ENCODE peak calls at places on chromosomes 5 and 9, in four cellular contexts. Y is GM12891, V is K562, K is GM12878. F is an unnamed sample.
A peak's percentile ranks its signal among the peaks of the same experiment; 100 is the strongest.

GRCh38 chr9:134570726-134571325 is 70.8 kb upstream of the COL5A1 start:
- DNase-seq in Y (no peak), V (no peak), K (no peak), F (no peak)

GRCh38 chr5:118596255-118596654 is 392.1 kb downstream of the DTWD2 start:
- DNase-seq in V (no peak), Y (no peak), K (no peak), F (no peak)

GRCh38 chr5:56006600-56006999 is 11.8 kb upstream of the IL6ST start:
- DNase-seq in K (no peak), V (no peak), Y (no peak), F (no peak)

GRCh38 chr5:135486679-135487395 is 34.7 kb upstream of the TIFAB start:
- DNase-seq in V (no peak), Y (no peak), K (no peak), F (no peak)

GRCh38 chr5:157269763-157270272 is 3.9 kb downstream of the CYFIP2 start:
- DNase-seq in Y (no peak), V (no peak), K (no peak), F (no peak)

GRCh38 chr9:8572209-8572608 is 772.6 kb upstream of the DMAC1 start:
- DNase-seq in K (no peak), V (no peak), Y (no peak), F (no peak)

GRCh38 chr9:35385042-35385441 is 104.9 kb upstream of the RUSC2 start:
- DNase-seq in V (no peak), K (no peak), Y (no peak), F (no peak)

GRCh38 chr9:98691890-98692289 is 16.8 kb downstream of the GABBR2 start:
- DNase-seq in Y (no peak), V (no peak), K (no peak), F (no peak)

GRCh38 chr5:140857177-140857986 is 1.7 kb downstream of the PCDHA10 start:
- DNase-seq in Y (no peak), V (no peak), K (no peak), F (no peak)

GRCh38 chr5:170120576-170120975 is 14.9 kb downstream of the FOXI1 start:
- DNase-seq in Y (no peak), K (no peak), V (peak; percentile 4), F (no peak)

GRCh38 chr9:101693937-101694336 is 44.5 kb downstream of the GRIN3A start:
- DNase-seq in K (no peak), V (no peak), Y (no peak), F (no peak)

GRCh38 chr5:178234753-178235599 is 2.4 kb upstream of the PHYKPL start:
- DNase-seq in Y (no peak), K (no peak), V (peak; percentile 82), F (no peak)

GRCh38 chr5:56106837-56107236 is 112.1 kb upstream of the IL6ST start:
- DNase-seq in K (no peak), V (no peak), Y (no peak), F (no peak)

GRCh38 chr5:129460951-129461815 is 1.1 kb downstream of the ADAMTS19 start:
- DNase-seq in V (peak; percentile 4), K (no peak), Y (peak; percentile 25), F (peak; percentile 1)

GRCh38 chr9:116791314-116791713 is 104.2 kb downstream of the TRIM32 start:
- DNase-seq in Y (no peak), V (no peak), K (no peak), F (no peak)

GRCh38 chr5:6492934-6493333 is 44.3 kb downstream of the UBE2QL1 start:
- DNase-seq in V (no peak), K (no peak), Y (no peak), F (no peak)

GRCh38 chr9:5629312-5630037 is 568 bp downstream of the RIC1 start:
- DNase-seq in V (peak; percentile 26), K (no peak), Y (no peak), F (no peak)

GRCh38 chr9:136854113-136854841 is 2.1 kb downstream of the MAMDC4 start:
- DNase-seq in K (no peak), Y (no peak), V (no peak), F (no peak)

GRCh38 chr5:65809817-65810531 is 88.0 kb downstream of the NLN start:
- DNase-seq in V (peak; percentile 42), Y (no peak), K (no peak), F (no peak)

GRCh38 chr5:170218730-170219129 is 14.1 kb upstream of the C5orf58 start:
- DNase-seq in V (no peak), K (no peak), Y (no peak), F (no peak)

GRCh38 chr5:62954578-62954977 is 376.0 kb downstream of the LRRC70 start:
- DNase-seq in K (no peak), Y (no peak), V (no peak), F (no peak)

GRCh38 chr5:142012186-142012785 is 541 bp downstream of the GNPDA1 start:
- DNase-seq in K (no peak), V (peak; percentile 79), Y (no peak), F (peak; percentile 57)

GRCh38 chr9:134553061-134553891 is 88.3 kb upstream of the COL5A1 start:
- DNase-seq in K (no peak), V (no peak), Y (no peak), F (no peak)

GRCh38 chr9:105425817-105426433 is 21.9 kb upstream of the FSD1L start:
- DNase-seq in V (no peak), Y (no peak), K (no peak), F (no peak)

GRCh38 chr5:136374003-136374402 is 8.7 kb upstream of the TRPC7 start:
- DNase-seq in V (peak; percentile 28), Y (no peak), K (no peak), F (peak; percentile 4)

DNA sequence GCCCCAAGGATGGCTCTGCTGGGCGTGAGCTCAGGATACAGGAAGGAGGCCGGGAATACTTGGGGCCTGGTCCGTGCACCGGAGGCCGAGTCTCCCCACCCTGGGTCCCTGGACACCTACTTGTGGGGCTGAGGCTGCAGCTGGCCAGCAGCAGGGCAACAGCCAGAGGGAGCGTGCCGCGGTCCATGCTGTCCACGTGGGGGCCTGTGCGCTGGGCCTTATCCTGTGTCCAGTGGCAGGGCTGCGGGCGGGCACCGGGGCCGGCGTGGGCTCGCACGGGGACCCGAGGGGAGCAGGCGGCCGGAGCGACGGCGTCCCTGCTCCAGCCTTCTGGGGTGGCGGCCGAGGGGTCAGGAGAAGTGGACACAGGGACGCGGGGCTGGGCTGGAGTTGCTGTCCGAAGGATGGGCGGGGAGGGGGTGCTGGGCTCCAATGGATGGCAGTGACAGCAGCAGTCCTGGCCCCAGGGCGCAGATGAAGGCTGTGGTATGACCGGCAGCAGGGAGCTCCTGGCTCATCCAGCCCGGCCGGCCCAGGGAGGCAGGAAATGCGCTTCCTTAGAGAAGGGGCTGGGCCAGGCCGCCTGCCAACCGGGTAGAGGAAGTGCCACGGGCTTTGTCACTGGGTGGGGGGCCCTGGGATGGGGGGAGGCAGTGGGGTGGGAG is at the start of gene ENG:
- DNase-seq in V (no peak), K (no peak), Y (no peak), F (no peak)
- TF ChIP-seq POLR2AphosphoS5 in V (no peak), K (no peak), Y (no peak), F (peak; percentile 28)

DNA sequence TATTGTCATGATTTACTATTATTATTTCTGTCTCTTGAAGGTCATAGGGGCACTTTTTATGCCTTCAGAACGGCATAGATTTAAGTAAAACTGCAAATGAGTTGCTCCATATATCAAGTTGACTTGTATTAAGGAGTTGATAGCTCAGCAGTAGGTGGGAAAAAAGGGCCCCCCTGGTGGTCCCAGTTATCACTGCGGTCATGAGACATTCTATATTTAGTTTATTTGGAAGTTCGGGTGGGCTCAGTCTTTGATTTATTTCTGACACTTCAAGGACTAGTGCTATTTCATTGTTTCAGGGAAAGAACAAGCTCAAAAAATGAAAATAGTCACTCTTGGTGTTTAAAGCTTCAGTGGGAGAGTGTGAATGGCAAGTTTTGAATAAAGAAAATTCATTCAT is 159.3 kb downstream of the SLC24A2 start:
- DNase-seq in K (no peak), Y (no peak), V (no peak), F (no peak)
- TF ChIP-seq SPI1 in K (no peak), Y (no peak), V (no peak), F (no peak)

DNA sequence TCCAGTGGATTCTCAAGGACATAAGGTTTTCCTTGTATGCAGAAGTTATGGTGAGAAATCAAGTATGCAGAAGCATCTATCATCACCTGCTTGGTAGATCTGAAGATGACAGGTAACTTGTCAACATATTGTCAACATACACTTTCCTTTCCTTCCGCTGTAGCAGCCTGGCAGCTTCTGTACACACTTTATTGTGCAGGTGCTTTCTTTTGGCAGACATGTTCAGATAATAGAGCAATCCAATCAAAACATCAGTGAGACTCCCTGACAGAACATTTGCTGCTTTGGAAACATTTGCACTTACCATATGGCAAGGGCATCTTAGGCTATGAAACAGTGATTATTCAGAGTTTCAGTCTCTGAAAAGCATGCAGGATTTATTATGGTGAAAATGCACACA is 161.1 kb upstream of the CDH12 start:
- DNase-seq in V (no peak), K (no peak), Y (no peak), F (no peak)
- TF ChIP-seq POLR2AphosphoS5 in V (no peak), K (no peak), Y (no peak), F (no peak)

GRCh38 chr5:124888050-124888506 is 141.6 kb upstream of the ZNF608 start:
- DNase-seq in K (no peak), Y (no peak), V (peak; percentile 38), F (no peak)
- TF ChIP-seq SPI1 in K (no peak), Y (no peak), V (no peak), F (no peak)

GRCh38 chr9:12657998-12658397 is 35.2 kb upstream of the TYRP1 start:
- DNase-seq in K (no peak), V (no peak), Y (no peak), F (no peak)

GRCh38 chr9:12659220-12659619 is 34.0 kb upstream of the TYRP1 start:
- DNase-seq in K (no peak), V (no peak), Y (no peak), F (no peak)

GRCh38 chr9:12658531-12659209 is 34.5 kb upstream of the TYRP1 start:
- DNase-seq in K (no peak), V (no peak), Y (no peak), F (no peak)

GRCh38 chr9:12656803-12657202 is 36.4 kb upstream of the TYRP1 start:
- DNase-seq in V (no peak), K (no peak), Y (no peak), F (no peak)

GRCh38 chr9:12657233-12657632 is 36.0 kb upstream of the TYRP1 start:
- DNase-seq in Y (no peak), V (no peak), K (no peak), F (no peak)
- TF ChIP-seq POLR2AphosphoS5 in Y (no peak), V (no peak), K (no peak), F (no peak)

DNA sequence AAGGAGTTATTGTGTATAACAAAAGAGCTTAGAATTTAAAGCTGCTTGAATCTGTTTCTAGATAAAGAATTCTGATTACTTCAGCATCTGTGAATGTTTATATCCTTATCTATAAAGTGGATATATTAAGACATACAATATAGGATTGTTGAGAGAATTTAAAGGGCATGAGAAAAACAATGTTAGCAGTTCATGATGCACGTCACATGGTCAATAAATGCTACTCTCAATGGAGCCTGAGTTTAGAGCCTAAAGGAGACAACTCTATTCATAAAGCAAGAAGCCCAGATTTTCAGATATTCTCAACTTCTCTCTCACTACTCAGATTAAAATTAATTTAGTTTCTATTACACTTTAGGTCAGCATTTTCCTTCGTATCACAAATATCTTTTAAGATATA is 666.7 kb upstream of the CDH18 start:
- DNase-seq in K (no peak), V (no peak), Y (no peak), F (no peak)
- TF ChIP-seq SPI1 in K (no peak), V (no peak), Y (no peak), F (no peak)